ENCODE peak calls at places on chromosome 4, in ten cellular contexts. V is gastrocnemius medialis; B is M059J; Q is stimulated activated CD4-positive, alpha-beta T cell treated with anti-CD3 and anti-CD28 coated beads, Interleukin-1b, Interleukin-23, amount 100 ng/mL, for 4 hours; D is RKO; S is 8988T; C is WTC11; N is GM06990; K is ELR; T is activated CD8-positive, alpha-beta T cell treated with anti-CD3 and anti-CD28 coated beads for 36 hours. P is an unnamed sample.
A peak's percentile ranks its signal among the peaks of the same experiment; 100 is the strongest.

GRCh38 chr4:39642885-39643550 is 4.4 kb upstream of the SMIM14 start:
- DNase-seq in B (no peak), N (no peak), K (no peak), Q (no peak), S (no peak), D (no peak), C (no peak), V (no peak), T (no peak), P (peak; percentile 55)

GRCh38 chr4:57233391-57233790 is 123.2 kb upstream of the IGFBP7 start:
- DNase-seq in S (no peak), B (peak; percentile 24), V (no peak), T (no peak), C (no peak), N (no peak), D (no peak), Q (no peak), K (peak; percentile 67), P (peak; percentile 51)

GRCh38 chr4:117455088-117455487 is 369.7 kb upstream of the TRAM1L1 start:
- DNase-seq in B (no peak), C (no peak), D (no peak), K (no peak), S (no peak), V (no peak), Q (no peak), T (no peak), N (no peak), P (no peak)

GRCh38 chr4:90211174-90211573 is 84.0 kb downstream of the CCSER1 start:
- DNase-seq in K (no peak), T (no peak), C (no peak), B (no peak), Q (no peak), V (no peak), N (no peak), D (no peak), S (no peak), P (no peak)

GRCh38 chr4:53019485-53020382 is 157.6 kb downstream of the RASL11B start:
- DNase-seq in V (no peak), C (no peak), D (peak; percentile 9), B (peak; percentile 74), K (peak; percentile 60), T (no peak), N (no peak), Q (no peak), S (no peak), P (peak; percentile 77)

GRCh38 chr4:113893546-113893945 is 85.9 kb downstream of the ARSJ start:
- DNase-seq in V (no peak), B (peak; percentile 4), C (no peak), K (peak; percentile 45), N (no peak), Q (no peak), S (no peak), T (no peak), D (peak; percentile 5), P (no peak)

GRCh38 chr4:181140037-181140603 is 1103.1 kb upstream of the TENM3 start:
- DNase-seq in D (no peak), K (no peak), C (no peak), S (no peak), T (no peak), V (no peak), Q (no peak), B (no peak), N (no peak), P (no peak)

GRCh38 chr4:75255261-75255660 is 258.9 kb downstream of the RCHY1 start:
- DNase-seq in S (no peak), T (no peak), V (no peak), Q (no peak), K (no peak), C (no peak), N (no peak), D (no peak), B (no peak), P (no peak)

P was measured in astrocyte.